ENCODE peak calls at places on chromosomes 2 and 18, in nine cellular contexts. D, Y, G, Q, P, F, J, W and O are unnamed samples.

GRCh38 chr2:162196611-162197010 is 44.6 kb upstream of the GCG start:
- DNase-seq in Q (no peak), W (no peak), G (no peak), P (no peak), D (no peak), Y (no peak), F (no peak), J (no peak), O (no peak)

GRCh38 chr2:107927034-107927534 is 59.2 kb upstream of the SLC5A7 start:
- DNase-seq in J (no peak), Q (no peak), W (no peak), F (no peak), P (no peak), D (no peak), G (no peak), Y (no peak), O (no peak)

GRCh38 chr2:136874258-136874657 is 108.9 kb downstream of the THSD7B start:
- DNase-seq in Q (no peak), Y (no peak), F (no peak), J (no peak), W (peak), D (no peak), P (no peak), G (no peak), O (no peak)

GRCh38 chr2:151357359-151357758 is at the start of gene TNFAIP6:
- DNase-seq in Y (no peak), D (peak), J (no peak), P (no peak), G (no peak), F (no peak), Q (no peak), W (no peak), O (no peak)

GRCh38 chr2:183348492-183348891 is 224.2 kb downstream of the NUP35 start:
- DNase-seq in F (no peak), J (no peak), W (no peak), G (no peak), Q (no peak), D (no peak), P (no peak), Y (no peak), O (no peak)

GRCh38 chr2:218780851-218781690 is 876 bp upstream of the CYP27A1 start:
- DNase-seq in D (no peak), Y (peak), G (no peak), Q (no peak), J (no peak), F (no peak), P (no peak), W (peak), O (no peak)

GRCh38 chr18:39863916-39864315 is 2091.1 kb upstream of the PIK3C3 start:
- DNase-seq in F (no peak), G (no peak), Q (no peak), D (no peak), Y (no peak), J (no peak), W (no peak), P (no peak), O (no peak)

GRCh38 chr2:145096582-145096981 is 576.7 kb upstream of the ZEB2 start:
- DNase-seq in J (no peak), G (no peak), Y (no peak), Q (no peak), F (no peak), P (no peak), W (no peak), D (no peak), O (no peak)

GRCh38 chr2:46095821-46096220 is 201.4 kb upstream of the EPAS1 start:
- DNase-seq in Y (no peak), Q (no peak), D (no peak), J (no peak), P (no peak), G (no peak), F (no peak), W (no peak), O (no peak)

GRCh38 chr2:84424152-84424551 is 34.9 kb downstream of the SUCLG1 start:
- DNase-seq in Q (no peak), F (no peak), W (no peak), D (peak), P (no peak), Y (no peak), G (no peak), J (no peak), O (no peak)

GRCh38 chr18:48539406-48540328 is 836 bp downstream of the CTIF start:
- DNase-seq in G (peak), W (no peak), D (peak), J (peak), Y (no peak), P (no peak), Q (peak), F (peak), O (peak)

GRCh38 chr18:45978084-45978483 is 11.0 kb upstream of the EPG5 start:
- DNase-seq in Y (no peak), Q (no peak), F (no peak), J (no peak), W (no peak), P (peak), G (peak), D (no peak), O (no peak)

GRCh38 chr2:27870724-27871123 is 19.5 kb downstream of the RBKS start:
- DNase-seq in F (no peak), D (no peak), Q (no peak), G (no peak), P (no peak), J (no peak), Y (no peak), W (no peak), O (no peak)

GRCh38 chr2:8794923-8795825 is 42.2 kb downstream of the KIDINS220 start:
- DNase-seq in W (no peak), J (no peak), P (no peak), D (no peak), Q (no peak), G (no peak), Y (no peak), F (no peak), O (no peak)

GRCh38 chr2:8004250-8004681 is 677.6 kb upstream of the ID2 start:
- DNase-seq in G (no peak), F (no peak), Y (no peak), J (no peak), D (peak), Q (no peak), P (no peak), W (no peak), O (no peak)

GRCh38 chr18:62693659-62694058 is 21.7 kb upstream of the PHLPP1 start:
- DNase-seq in P (no peak), Y (no peak), D (no peak), Q (no peak), J (no peak), F (no peak), G (no peak), W (peak), O (no peak)

GRCh38 chr2:217792611-217793527 is 209.9 kb downstream of the TNS1 start:
- DNase-seq in W (peak), G (no peak), Y (no peak), F (no peak), D (no peak), Q (peak), J (no peak), P (no peak), O (no peak)

GRCh38 chr2:199329466-199329865 is 128.3 kb downstream of the SATB2 start:
- DNase-seq in Q (no peak), P (no peak), F (no peak), Y (no peak), G (no peak), J (no peak), D (no peak), W (no peak), O (no peak)

GRCh38 chr2:205865794-205866490 is 183.6 kb downstream of the NRP2 start:
- DNase-seq in G (peak), J (no peak), Y (peak), Q (no peak), F (no peak), W (no peak), D (no peak), P (no peak), O (no peak)

GRCh38 chr2:70767094-70767698 is 804 bp downstream of the ADD2 start:
- DNase-seq in F (no peak), W (no peak), Q (no peak), G (peak), J (no peak), D (peak), P (peak), Y (no peak), O (no peak)

GRCh38 chr18:8153887-8154583 is 455.2 kb upstream of the RAB12 start:
- DNase-seq in W (no peak), F (no peak), Y (no peak), J (no peak), Q (no peak), D (no peak), P (no peak), G (no peak), O (no peak)

GRCh38 chr2:241314933-241315182 is 614 bp downstream of the HDLBP start:
- DNase-seq in Y (no peak), Q (no peak), D (no peak), W (no peak), J (no peak), G (no peak), P (no peak), F (no peak), O (no peak)

GRCh38 chr2:201132518-201132917 is 16.6 kb downstream of the CFLAR start:
- DNase-seq in W (no peak), G (no peak), F (no peak), D (no peak), P (no peak), Q (no peak), Y (no peak), J (no peak), O (no peak)

GRCh38 chr2:96092896-96093295 is 23.5 kb downstream of the ADRA2B start:
- DNase-seq in W (no peak), Q (no peak), D (no peak), Y (no peak), F (peak), G (no peak), P (no peak), J (no peak), O (peak)

GRCh38 chr18:58112174-58112573 is 68.1 kb downstream of the NEDD4L start:
- DNase-seq in Y (no peak), P (no peak), G (no peak), F (no peak), Q (no peak), W (no peak), J (no peak), D (no peak), O (no peak)

GRCh38 chr2:169609264-169609663 is 25.1 kb downstream of the PPIG start:
- DNase-seq in Q (no peak), G (no peak), Y (no peak), P (no peak), W (no peak), J (no peak), D (no peak), F (no peak), O (no peak)
- TF ChIP-seq POLR2A in Q (no peak), G (no peak), Y (no peak), P (no peak), W (no peak), J (no peak), D (no peak), F (no peak), O (no peak)

DNA sequence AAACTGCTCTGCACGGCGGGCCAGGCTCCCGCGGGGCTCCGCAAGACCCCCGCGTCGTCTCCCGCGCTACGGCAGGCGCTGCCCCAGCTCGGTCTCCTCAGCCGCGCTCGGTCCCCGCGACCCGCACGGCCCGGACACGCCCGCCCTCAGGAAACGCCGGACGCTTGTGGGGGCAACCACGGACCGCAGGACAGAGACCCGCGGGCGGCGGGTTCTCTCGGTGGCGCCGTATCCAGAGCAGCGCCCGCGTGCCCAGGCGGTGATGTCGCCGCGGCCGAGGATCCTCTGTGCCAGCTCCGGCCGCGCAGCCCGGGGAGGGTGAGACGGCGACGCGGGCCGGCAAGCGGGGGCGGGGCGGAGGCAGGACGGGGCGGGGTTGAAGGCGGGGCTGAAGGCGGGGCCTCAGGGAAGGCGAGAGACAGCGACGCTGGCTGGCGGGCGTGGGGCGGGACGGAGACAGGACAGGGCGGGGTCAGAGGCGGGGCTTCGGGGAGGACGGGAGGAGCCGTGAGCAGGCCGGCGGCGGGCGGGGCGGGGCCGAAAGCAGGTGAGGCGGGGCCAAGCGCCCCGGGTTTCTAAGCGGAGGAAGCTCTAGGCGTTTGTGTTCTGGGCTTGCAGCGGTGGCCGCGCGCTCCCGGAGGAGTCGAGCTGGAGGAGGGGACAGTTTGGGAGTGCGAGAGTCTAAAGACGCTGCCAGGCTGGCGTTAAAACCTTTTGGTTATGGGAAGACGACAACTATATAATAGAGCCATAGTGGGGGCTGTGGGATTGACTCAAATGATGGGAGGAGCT is at the start of gene DSEL:
- DNase-seq in Q (peak), F (peak), J (peak), D (peak), P (no peak), W (peak), G (peak), Y (peak), O (peak)
- TF ChIP-seq POLR2A in Q (peak), F (no peak), J (no peak), D (peak), P (no peak), W (no peak), G (peak), Y (peak), O (peak)

GRCh38 chr2:37324536-37324785 is 172 bp downstream of the PRKD3 start:
- DNase-seq in Q (peak), G (peak), W (peak), D (no peak), Y (peak), P (no peak), J (peak), F (no peak), O (peak)
- TF ChIP-seq POLR2A in Q (peak), G (peak), W (peak), D (peak), Y (peak), P (peak), J (no peak), F (no peak), O (no peak)

GRCh38 chr2:37827911-37828411 is 97.1 kb upstream of the RMDN2 start:
- DNase-seq in Y (no peak), D (no peak), G (no peak), F (no peak), W (peak), Q (no peak), J (no peak), P (no peak), O (no peak)
- TF ChIP-seq POLR2A in Y (no peak), D (no peak), G (no peak), F (no peak), W (no peak), Q (no peak), J (no peak), P (no peak), O (no peak)

DNA sequence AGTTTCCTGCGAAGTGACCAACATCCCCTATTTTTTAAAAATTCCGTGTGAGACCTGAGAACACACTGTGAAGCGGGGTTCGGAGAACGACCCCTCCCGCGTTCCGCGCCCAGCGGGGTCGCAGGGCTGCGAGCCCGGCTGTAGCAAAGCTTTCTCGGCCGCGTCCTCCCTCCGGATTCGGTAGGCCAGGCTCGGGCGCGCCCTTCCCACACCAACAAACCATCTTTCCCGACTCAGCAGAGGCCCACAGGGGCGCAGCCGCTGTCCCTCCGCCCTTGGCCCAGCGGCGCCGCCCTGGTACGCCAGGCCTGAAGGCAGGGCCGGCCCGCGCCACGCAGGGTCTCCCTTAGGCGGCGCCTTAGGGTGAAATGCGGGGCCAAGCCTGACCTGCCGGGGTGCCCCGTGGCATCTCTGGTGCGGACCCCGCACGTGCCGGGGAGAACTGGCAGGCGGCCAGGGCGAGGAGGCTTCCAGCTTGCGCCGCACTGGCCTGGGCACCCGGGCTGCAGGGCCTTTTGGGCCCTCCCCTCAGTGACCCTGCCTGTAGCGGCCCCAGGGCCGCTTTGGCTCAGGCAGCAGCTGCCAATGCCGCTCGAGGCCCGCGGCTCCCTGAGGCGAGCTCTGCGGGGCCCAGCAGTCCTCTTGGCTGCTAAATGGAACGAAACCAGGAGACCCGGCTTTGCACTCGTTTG is 8.3 kb downstream of the OTX1 start:
- DNase-seq in Y (no peak), J (no peak), G (no peak), W (no peak), P (no peak), Q (peak), F (no peak), D (no peak), O (peak)
- TF ChIP-seq POLR2A in Y (no peak), J (no peak), G (no peak), W (no peak), P (no peak), Q (no peak), F (no peak), D (no peak), O (no peak)

GRCh38 chr2:23285076-23285795 is 99.7 kb upstream of the KLHL29 start:
- DNase-seq in F (no peak), W (no peak), P (no peak), Q (no peak), D (no peak), G (no peak), J (no peak), Y (no peak), O (no peak)

GRCh38 chr2:23286031-23286764 is 98.8 kb upstream of the KLHL29 start:
- DNase-seq in G (no peak), F (no peak), J (no peak), Q (no peak), Y (no peak), D (no peak), P (no peak), W (no peak), O (no peak)

GRCh38 chr2:23287250-23287704 is 97.7 kb upstream of the KLHL29 start:
- DNase-seq in Q (no peak), Y (peak), G (no peak), P (no peak), F (no peak), J (no peak), W (no peak), D (no peak), O (peak)

GRCh38 chr2:23289671-23290070 is 95.3 kb upstream of the KLHL29 start:
- DNase-seq in W (no peak), J (no peak), F (no peak), Y (no peak), G (no peak), Q (no peak), D (no peak), P (no peak), O (no peak)

GRCh38 chr2:23286765-23287155 is 98.2 kb upstream of the KLHL29 start:
- DNase-seq in Q (no peak), P (no peak), Y (no peak), J (no peak), G (peak), W (no peak), D (no peak), F (no peak), O (peak)
- TF ChIP-seq POLR2A in Q (no peak), P (no peak), Y (no peak), J (no peak), G (no peak), W (no peak), D (no peak), F (no peak), O (no peak)

GRCh38 chr2:73069041-73069854 is 2.3 kb downstream of the SFXN5 start:
- DNase-seq in D (no peak), F (no peak), Q (no peak), G (no peak), W (no peak), P (no peak), Y (peak), J (no peak), O (no peak)
- TF ChIP-seq POLR2A in D (no peak), F (no peak), Q (no peak), G (no peak), W (no peak), P (no peak), Y (no peak), J (no peak), O (no peak)

GRCh38 chr2:216081487-216082387 is at the start of the genes PECR and TMEM169:
- DNase-seq in Q (peak), D (peak), W (peak), P (no peak), F (peak), G (peak), Y (peak), J (peak), O (peak)
- TF ChIP-seq POLR2A in Q (peak), D (peak), W (peak), P (peak), F (no peak), G (peak), Y (peak), J (no peak), O (peak)

DNA sequence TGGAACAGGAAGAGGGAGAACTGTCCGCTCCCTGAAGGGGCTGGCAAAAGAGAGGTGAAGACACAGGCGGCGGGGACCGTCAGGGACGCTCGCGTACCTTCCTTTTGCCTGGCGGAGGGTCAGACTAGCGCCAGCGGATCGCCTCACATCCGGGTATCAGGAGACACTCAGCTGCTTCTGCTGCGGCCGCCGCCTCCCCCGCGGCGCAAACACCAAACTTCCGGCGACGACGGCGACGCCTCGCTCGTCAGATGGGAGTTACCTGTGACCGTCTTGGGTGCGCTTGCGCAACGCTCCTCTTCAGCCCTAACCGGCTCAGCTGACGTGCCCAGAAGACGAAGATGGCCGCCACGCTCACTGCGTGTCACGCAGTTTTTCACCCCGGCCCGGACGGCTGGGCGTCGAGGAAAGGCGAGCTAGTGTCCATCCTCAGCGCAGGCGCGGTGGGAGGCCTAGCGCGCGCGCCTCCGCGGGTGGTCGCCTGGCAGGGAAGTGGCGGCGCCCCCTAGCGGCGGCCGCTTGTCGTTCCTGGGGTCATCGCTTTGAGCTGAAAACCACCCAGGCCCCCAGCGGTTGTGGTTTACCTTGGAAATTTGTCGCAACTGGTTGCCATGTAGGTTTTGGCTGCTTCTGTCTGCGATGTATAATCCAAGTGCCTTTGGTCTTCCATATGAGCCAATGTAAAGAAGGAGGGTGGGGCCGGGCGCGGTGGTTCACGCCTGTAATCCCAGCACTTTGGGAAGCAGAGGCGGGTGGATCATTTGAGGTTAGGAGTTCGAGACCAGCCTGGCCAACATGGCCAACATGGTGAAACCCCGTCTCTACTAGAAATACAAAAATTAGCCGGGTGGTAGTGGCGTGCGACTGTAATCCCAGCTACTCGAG is at the start of gene ESCO1:
- DNase-seq in Y (peak), J (peak), P (peak), G (peak), Q (peak), D (peak), W (peak), F (peak), O (peak)
- TF ChIP-seq POLR2A in Y (peak), J (peak), P (peak), G (peak), Q (peak), D (peak), W (peak), F (no peak), O (peak)